ENCODE peak calls at places on chromosomes 7 and 10, in seven cellular contexts. One of them, this sample, is unnamed.

GRCh38 chr10:113788604-113789083 is 37.2 kb downstream of the PLEKHS1 start:
- DNase-seq in mucosa of descending colon: no peak
- DNase-seq in cardiac muscle cell: peak; percentile 96
- DNase-seq in cardiac fibroblast: peak; percentile 93
- DNase-seq in lower lobe of right lung: no peak
- DNase-seq in foreskin fibroblast: peak; percentile 91
- DNase-seq in lower leg skin: peak; percentile 52
- DNase-seq in this sample: no peak

GRCh38 chr7:99201027-99201426 is 6.9 kb downstream of the KPNA7 start:
- DNase-seq in foreskin fibroblast: peak; percentile 81
- DNase-seq in lower leg skin: no peak
- DNase-seq in lower lobe of right lung: no peak
- DNase-seq in mucosa of descending colon: no peak
- DNase-seq in cardiac muscle cell: peak; percentile 60
- DNase-seq in cardiac fibroblast: peak; percentile 39
- DNase-seq in this sample: no peak

GRCh38 chr7:152313879-152314604 is 121.8 kb downstream of the KMT2C start:
- DNase-seq in foreskin fibroblast: peak; percentile 62
- DNase-seq in lower lobe of right lung: no peak
- DNase-seq in mucosa of descending colon: no peak
- DNase-seq in cardiac fibroblast: peak; percentile 96
- DNase-seq in cardiac muscle cell: peak; percentile 95
- DNase-seq in lower leg skin: peak; percentile 22
- DNase-seq in this sample: no peak

GRCh38 chr7:100683659-100684533 is 10.2 kb downstream of the GIGYF1 start:
- DNase-seq in lower lobe of right lung: no peak
- DNase-seq in cardiac muscle cell: no peak
- DNase-seq in cardiac fibroblast: no peak
- DNase-seq in foreskin fibroblast: no peak
- DNase-seq in mucosa of descending colon: no peak
- DNase-seq in lower leg skin: no peak
- DNase-seq in this sample: no peak

GRCh38 chr7:12317675-12318074 is 86.0 kb downstream of the VWDE start:
- DNase-seq in foreskin fibroblast: no peak
- DNase-seq in mucosa of descending colon: no peak
- DNase-seq in lower leg skin: no peak
- DNase-seq in cardiac muscle cell: no peak
- DNase-seq in cardiac fibroblast: no peak
- DNase-seq in lower lobe of right lung: no peak
- DNase-seq in this sample: no peak

GRCh38 chr7:149869867-149870266 is 3.9 kb upstream of the ATP6V0E2 start:
- DNase-seq in cardiac fibroblast: no peak
- DNase-seq in cardiac muscle cell: no peak
- DNase-seq in foreskin fibroblast: no peak
- DNase-seq in lower lobe of right lung: no peak
- DNase-seq in lower leg skin: no peak
- DNase-seq in mucosa of descending colon: no peak
- DNase-seq in this sample: no peak

GRCh38 chr7:137933270-137934017 is 68.4 kb downstream of the CREB3L2 start:
- DNase-seq in mucosa of descending colon: no peak
- DNase-seq in cardiac muscle cell: peak; percentile 55
- DNase-seq in lower leg skin: peak; percentile 35
- DNase-seq in cardiac fibroblast: peak; percentile 60
- DNase-seq in foreskin fibroblast: peak; percentile 73
- DNase-seq in lower lobe of right lung: no peak
- DNase-seq in this sample: no peak

GRCh38 chr7:23594879-23595604 is 2.1 kb upstream of the CCDC126 start:
- DNase-seq in lower leg skin: no peak
- DNase-seq in foreskin fibroblast: no peak
- DNase-seq in cardiac muscle cell: no peak
- DNase-seq in mucosa of descending colon: no peak
- DNase-seq in lower lobe of right lung: no peak
- DNase-seq in cardiac fibroblast: no peak
- DNase-seq in this sample: no peak

GRCh38 chr7:86643478-86644281 is at the start of gene GRM3:
- DNase-seq in mucosa of descending colon: peak; percentile 14
- DNase-seq in lower lobe of right lung: peak; percentile 42
- DNase-seq in lower leg skin: no peak
- DNase-seq in cardiac muscle cell: peak; percentile 22
- DNase-seq in foreskin fibroblast: no peak
- DNase-seq in cardiac fibroblast: peak; percentile 6
- DNase-seq in this sample: no peak

GRCh38 chr10:107425844-107426553 is 261.5 kb upstream of the SORCS1 start:
- DNase-seq in cardiac muscle cell: no peak
- DNase-seq in lower leg skin: no peak
- DNase-seq in foreskin fibroblast: no peak
- DNase-seq in mucosa of descending colon: no peak
- DNase-seq in cardiac fibroblast: no peak
- DNase-seq in lower lobe of right lung: no peak
- DNase-seq in this sample: no peak

GRCh38 chr10:109205929-109206585 is 717.3 kb downstream of the XPNPEP1 start:
- DNase-seq in foreskin fibroblast: peak; percentile 80
- DNase-seq in lower leg skin: no peak
- DNase-seq in cardiac fibroblast: peak; percentile 50
- DNase-seq in cardiac muscle cell: peak; percentile 56
- DNase-seq in lower lobe of right lung: no peak
- DNase-seq in mucosa of descending colon: no peak
- DNase-seq in this sample: no peak

GRCh38 chr7:131148258-131148657 is 179.4 kb upstream of the MKLN1 start:
- DNase-seq in cardiac fibroblast: no peak
- DNase-seq in lower leg skin: no peak
- DNase-seq in cardiac muscle cell: no peak
- DNase-seq in foreskin fibroblast: no peak
- DNase-seq in lower lobe of right lung: no peak
- DNase-seq in mucosa of descending colon: no peak
- DNase-seq in this sample: no peak

GRCh38 chr10:72272689-72273409 is 875 bp upstream of the DDIT4 start:
- DNase-seq in lower lobe of right lung: peak; percentile 92
- DNase-seq in mucosa of descending colon: peak; percentile 89
- DNase-seq in cardiac fibroblast: peak; percentile 98
- DNase-seq in lower leg skin: peak; percentile 94
- DNase-seq in foreskin fibroblast: peak; percentile 98
- DNase-seq in cardiac muscle cell: peak; percentile 99
- DNase-seq in this sample: peak; percentile 45

GRCh38 chr7:17168399-17168798 is 130.1 kb upstream of the AHR start:
- DNase-seq in cardiac fibroblast: no peak
- DNase-seq in lower lobe of right lung: no peak
- DNase-seq in lower leg skin: no peak
- DNase-seq in mucosa of descending colon: no peak
- DNase-seq in foreskin fibroblast: no peak
- DNase-seq in cardiac muscle cell: no peak
- DNase-seq in this sample: no peak

GRCh38 chr7:28458732-28459131 is 46.4 kb downstream of the CREB5 start:
- DNase-seq in foreskin fibroblast: no peak
- DNase-seq in cardiac muscle cell: no peak
- DNase-seq in lower leg skin: no peak
- DNase-seq in cardiac fibroblast: no peak
- DNase-seq in mucosa of descending colon: no peak
- DNase-seq in lower lobe of right lung: no peak
- DNase-seq in this sample: no peak

GRCh38 chr7:45888185-45888992 is at the start of gene IGFBP1:
- DNase-seq in cardiac fibroblast: peak; percentile 38
- DNase-seq in lower leg skin: no peak
- DNase-seq in foreskin fibroblast: peak; percentile 30
- DNase-seq in cardiac muscle cell: peak; percentile 42
- DNase-seq in mucosa of descending colon: no peak
- DNase-seq in lower lobe of right lung: no peak
- DNase-seq in this sample: no peak

GRCh38 chr7:157525501-157525915 is 188.7 kb downstream of the DNAJB6 start:
- DNase-seq in lower leg skin: no peak
- DNase-seq in cardiac fibroblast: no peak
- DNase-seq in mucosa of descending colon: no peak
- DNase-seq in foreskin fibroblast: no peak
- DNase-seq in lower lobe of right lung: no peak
- DNase-seq in cardiac muscle cell: no peak
- DNase-seq in this sample: no peak

GRCh38 chr7:110375068-110375467 is 715.9 kb upstream of the LRRN3 start:
- DNase-seq in lower lobe of right lung: no peak
- DNase-seq in mucosa of descending colon: no peak
- DNase-seq in cardiac muscle cell: no peak
- DNase-seq in lower leg skin: no peak
- DNase-seq in foreskin fibroblast: no peak
- DNase-seq in cardiac fibroblast: no peak
- DNase-seq in this sample: no peak

GRCh38 chr10:25820496-25821415 is 113.3 kb upstream of the MYO3A start:
- DNase-seq in lower leg skin: no peak
- DNase-seq in mucosa of descending colon: no peak
- DNase-seq in lower lobe of right lung: no peak
- DNase-seq in foreskin fibroblast: no peak
- DNase-seq in cardiac fibroblast: peak; percentile 15
- DNase-seq in cardiac muscle cell: no peak
- DNase-seq in this sample: no peak

GRCh38 chr10:58758311-58758710 is 245.6 kb downstream of the BICC1 start:
- DNase-seq in foreskin fibroblast: no peak
- DNase-seq in lower lobe of right lung: no peak
- DNase-seq in mucosa of descending colon: no peak
- DNase-seq in lower leg skin: no peak
- DNase-seq in cardiac fibroblast: no peak
- DNase-seq in cardiac muscle cell: no peak
- DNase-seq in this sample: no peak

GRCh38 chr10:110698782-110699201 is 54.7 kb downstream of the RBM20 start:
- DNase-seq in lower lobe of right lung: no peak
- DNase-seq in cardiac muscle cell: peak; percentile 31
- DNase-seq in mucosa of descending colon: no peak
- DNase-seq in cardiac fibroblast: peak; percentile 74
- DNase-seq in lower leg skin: no peak
- DNase-seq in foreskin fibroblast: no peak
- DNase-seq in this sample: no peak

GRCh38 chr7:29146888-29147609 is 712 bp upstream of the CPVL start:
- DNase-seq in foreskin fibroblast: peak; percentile 1
- DNase-seq in cardiac fibroblast: no peak
- DNase-seq in cardiac muscle cell: no peak
- DNase-seq in mucosa of descending colon: peak; percentile 34
- DNase-seq in lower leg skin: no peak
- DNase-seq in lower lobe of right lung: no peak
- DNase-seq in this sample: no peak

GRCh38 chr7:122847871-122848473 is 38.3 kb downstream of the CADPS2 start:
- DNase-seq in cardiac muscle cell: no peak
- DNase-seq in lower leg skin: no peak
- DNase-seq in mucosa of descending colon: no peak
- DNase-seq in lower lobe of right lung: no peak
- DNase-seq in foreskin fibroblast: no peak
- DNase-seq in cardiac fibroblast: no peak
- DNase-seq in this sample: no peak

GRCh38 chr10:97566338-97566986 is 6.1 kb upstream of the ANKRD2 start:
- DNase-seq in cardiac fibroblast: no peak
- DNase-seq in foreskin fibroblast: no peak
- DNase-seq in mucosa of descending colon: no peak
- DNase-seq in lower leg skin: no peak
- DNase-seq in lower lobe of right lung: no peak
- DNase-seq in cardiac muscle cell: no peak
- DNase-seq in this sample: no peak

GRCh38 chr10:48330269-48330668 is 23.8 kb downstream of the MAPK8 start:
- DNase-seq in cardiac muscle cell: peak; percentile 83
- DNase-seq in lower lobe of right lung: no peak
- DNase-seq in lower leg skin: no peak
- DNase-seq in foreskin fibroblast: peak; percentile 16
- DNase-seq in mucosa of descending colon: no peak
- DNase-seq in cardiac fibroblast: peak; percentile 70
- DNase-seq in this sample: no peak

GRCh38 chr7:103093429-103093828 is 18.5 kb downstream of the ARMC10 start:
- DNase-seq in mucosa of descending colon: no peak
- DNase-seq in foreskin fibroblast: no peak
- DNase-seq in cardiac muscle cell: peak; percentile 11
- DNase-seq in cardiac fibroblast: no peak
- DNase-seq in lower lobe of right lung: no peak
- DNase-seq in lower leg skin: no peak
- DNase-seq in this sample: no peak

GRCh38 chr7:103094102-103094501 is 19.2 kb downstream of the ARMC10 start:
- DNase-seq in cardiac fibroblast: peak; percentile 17
- DNase-seq in lower lobe of right lung: no peak
- DNase-seq in cardiac muscle cell: peak; percentile 10
- DNase-seq in mucosa of descending colon: no peak
- DNase-seq in foreskin fibroblast: no peak
- DNase-seq in lower leg skin: no peak
- DNase-seq in this sample: no peak
- TF ChIP-seq CTCF in cardiac fibroblast: peak; percentile 1
- TF ChIP-seq CTCF in lower lobe of right lung: no peak
- TF ChIP-seq CTCF in cardiac muscle cell: peak; percentile 15
- TF ChIP-seq CTCF in mucosa of descending colon: no peak
- TF ChIP-seq CTCF in foreskin fibroblast: no peak
- TF ChIP-seq CTCF in lower leg skin: no peak
- TF ChIP-seq CTCF in this sample: no peak

GRCh38 chr10:43254881-43255643 is 11.8 kb downstream of the RASGEF1A start:
- DNase-seq in lower lobe of right lung: peak; percentile 44
- DNase-seq in cardiac muscle cell: no peak
- DNase-seq in lower leg skin: peak; percentile 9
- DNase-seq in mucosa of descending colon: peak; percentile 26
- DNase-seq in cardiac fibroblast: no peak
- DNase-seq in foreskin fibroblast: no peak
- DNase-seq in this sample: peak; percentile 12

GRCh38 chr10:43254199-43254730 is 12.6 kb downstream of the RASGEF1A start:
- DNase-seq in mucosa of descending colon: peak; percentile 21
- DNase-seq in lower leg skin: peak; percentile 10
- DNase-seq in cardiac muscle cell: no peak
- DNase-seq in foreskin fibroblast: no peak
- DNase-seq in lower lobe of right lung: peak; percentile 46
- DNase-seq in cardiac fibroblast: no peak
- DNase-seq in this sample: peak; percentile 13

GRCh38 chr10:43257210-43258031 is 9.4 kb downstream of the RASGEF1A start:
- DNase-seq in lower lobe of right lung: no peak
- DNase-seq in mucosa of descending colon: peak; percentile 10
- DNase-seq in foreskin fibroblast: no peak
- DNase-seq in lower leg skin: no peak
- DNase-seq in cardiac fibroblast: no peak
- DNase-seq in cardiac muscle cell: no peak
- DNase-seq in this sample: peak; percentile 3

GRCh38 chr10:43256531-43257209 is 10.2 kb downstream of the RASGEF1A start:
- DNase-seq in cardiac muscle cell: no peak
- DNase-seq in lower leg skin: no peak
- DNase-seq in mucosa of descending colon: peak; percentile 5
- DNase-seq in lower lobe of right lung: no peak
- DNase-seq in cardiac fibroblast: no peak
- DNase-seq in foreskin fibroblast: no peak
- DNase-seq in this sample: peak; percentile 16

GRCh38 chr10:43255644-43256431 is 11.0 kb downstream of the RASGEF1A start:
- DNase-seq in foreskin fibroblast: no peak
- DNase-seq in cardiac muscle cell: peak; percentile 15
- DNase-seq in mucosa of descending colon: peak; percentile 22
- DNase-seq in lower leg skin: peak; percentile 9
- DNase-seq in cardiac fibroblast: peak; percentile 8
- DNase-seq in lower lobe of right lung: no peak
- DNase-seq in this sample: peak; percentile 2
- TF ChIP-seq CTCF in foreskin fibroblast: peak; percentile 42
- TF ChIP-seq CTCF in cardiac muscle cell: peak; percentile 55
- TF ChIP-seq CTCF in mucosa of descending colon: no peak
- TF ChIP-seq CTCF in lower leg skin: no peak
- TF ChIP-seq CTCF in cardiac fibroblast: peak; percentile 56
- TF ChIP-seq CTCF in lower lobe of right lung: peak; percentile 40
- TF ChIP-seq CTCF in this sample: no peak

GRCh38 chr7:92698237-92698841 is 108.1 kb upstream of the FAM133B start:
- DNase-seq in lower leg skin: no peak
- DNase-seq in cardiac fibroblast: peak; percentile 95
- DNase-seq in foreskin fibroblast: peak; percentile 82
- DNase-seq in lower lobe of right lung: no peak
- DNase-seq in mucosa of descending colon: peak; percentile 30
- DNase-seq in cardiac muscle cell: peak; percentile 97
- DNase-seq in this sample: no peak
- TF ChIP-seq CTCF in lower leg skin: no peak
- TF ChIP-seq CTCF in cardiac fibroblast: no peak
- TF ChIP-seq CTCF in foreskin fibroblast: no peak
- TF ChIP-seq CTCF in lower lobe of right lung: no peak
- TF ChIP-seq CTCF in mucosa of descending colon: no peak
- TF ChIP-seq CTCF in cardiac muscle cell: no peak
- TF ChIP-seq CTCF in this sample: no peak

GRCh38 chr10:54985732-54986131 is 184.7 kb upstream of the PCDH15 start:
- DNase-seq in cardiac fibroblast: peak; percentile 1
- DNase-seq in lower leg skin: no peak
- DNase-seq in foreskin fibroblast: no peak
- DNase-seq in cardiac muscle cell: no peak
- DNase-seq in lower lobe of right lung: no peak
- DNase-seq in mucosa of descending colon: no peak
- DNase-seq in this sample: no peak
- TF ChIP-seq CTCF in cardiac fibroblast: no peak
- TF ChIP-seq CTCF in lower leg skin: no peak
- TF ChIP-seq CTCF in foreskin fibroblast: no peak
- TF ChIP-seq CTCF in cardiac muscle cell: peak; percentile 8
- TF ChIP-seq CTCF in lower lobe of right lung: peak; percentile 37
- TF ChIP-seq CTCF in mucosa of descending colon: no peak
- TF ChIP-seq CTCF in this sample: no peak